ENCODE peak calls at places on chromosomes 3 and 15, in five cellular contexts. Y, R, F, M and G are unnamed samples.

GRCh38 chr3:152176241-152176640 is 92.5 kb upstream of the MBNL1 start:
- DNase-seq in Y (no peak), R (no peak), F (no peak), M (no peak), G (no peak)

GRCh38 chr3:196645091-196645490 is 5.6 kb downstream of the NRROS start:
- DNase-seq in Y (no peak), R (no peak), F (no peak), M (no peak), G (no peak)

GRCh38 chr3:64295594-64295993 is 70.3 kb upstream of the PRICKLE2 start:
- DNase-seq in Y (no peak), R (no peak), F (no peak), M (no peak), G (no peak)

GRCh38 chr3:194296448-194296831 is 54.7 kb downstream of the CPN2 start:
- DNase-seq in Y (no peak), R (no peak), F (peak; percentile 71), M (no peak), G (no peak)

GRCh38 chr3:165783383-165783782 is 53.8 kb downstream of the BCHE start:
- DNase-seq in Y (no peak), R (no peak), F (no peak), M (no peak), G (no peak)

GRCh38 chr3:73216310-73216709 is 154.9 kb downstream of the EBLN2 start:
- DNase-seq in Y (no peak), R (no peak), F (no peak), M (no peak), G (no peak)

GRCh38 chr3:184645304-184645703 is 66.6 kb downstream of the MAGEF1 start:
- DNase-seq in Y (no peak), R (no peak), F (no peak), M (peak; percentile 55), G (peak; percentile 75)

GRCh38 chr3:140086642-140087041 is 151.7 kb downstream of the CLSTN2 start:
- DNase-seq in Y (no peak), R (no peak), F (no peak), M (no peak), G (no peak)

GRCh38 chr3:115478359-115478758 is 145.0 kb upstream of the GAP43 start:
- DNase-seq in Y (no peak), R (no peak), F (no peak), M (no peak), G (no peak)

GRCh38 chr3:159005148-159005547 is 203.3 kb downstream of the MFSD1 start:
- DNase-seq in Y (no peak), R (no peak), F (no peak), M (no peak), G (no peak)

GRCh38 chr15:80567721-80568157 is 127.4 kb upstream of the ABHD17C start:
- DNase-seq in Y (no peak), R (no peak), F (no peak), M (no peak), G (no peak)

GRCh38 chr3:153829596-153830170 is 291.5 kb upstream of the ARHGEF26 start:
- DNase-seq in Y (no peak), R (no peak), F (no peak), M (no peak), G (no peak)

GRCh38 chr3:194640829-194641228 is 7.6 kb upstream of the TMEM44 start:
- DNase-seq in Y (no peak), R (no peak), F (no peak), M (no peak), G (no peak)

GRCh38 chr3:142966808-142967207 is 3.3 kb upstream of the PAQR9 start:
- DNase-seq in Y (no peak), R (no peak), F (no peak), M (no peak), G (no peak)

GRCh38 chr3:31093608-31093990 is 199.1 kb upstream of the GADL1 start:
- DNase-seq in Y (no peak), R (no peak), F (no peak), M (no peak), G (no peak)

GRCh38 chr3:30488070-30488756 is 118.2 kb upstream of the TGFBR2 start:
- DNase-seq in Y (no peak), R (no peak), F (no peak), M (no peak), G (no peak)

GRCh38 chr3:56917740-56918568 is 116.2 kb upstream of the ARHGEF3 start:
- DNase-seq in Y (no peak), R (no peak), F (no peak), M (no peak), G (no peak)

GRCh38 chr3:58502832-58503231 is 10.9 kb downstream of the KCTD6 start:
- DNase-seq in Y (no peak), R (no peak), F (no peak), M (no peak), G (no peak)

GRCh38 chr3:169454060-169454317 is 209.5 kb downstream of the MECOM start:
- DNase-seq in Y (no peak), R (no peak), F (no peak), M (no peak), G (no peak)

GRCh38 chr15:25850154-25851111 is 12.7 kb downstream of the ATP10A start:
- DNase-seq in Y (peak; percentile 76), R (peak; percentile 90), F (peak; percentile 96), M (peak; percentile 88), G (peak; percentile 88)

GRCh38 chr3:186815490-186815889 is 9.2 kb upstream of the RFC4 start:
- DNase-seq in Y (no peak), R (no peak), F (no peak), M (no peak), G (no peak)

GRCh38 chr3:58459160-58459559 is 25.5 kb upstream of the PDHB start:
- DNase-seq in Y (no peak), R (no peak), F (no peak), M (no peak), G (no peak)

DNA sequence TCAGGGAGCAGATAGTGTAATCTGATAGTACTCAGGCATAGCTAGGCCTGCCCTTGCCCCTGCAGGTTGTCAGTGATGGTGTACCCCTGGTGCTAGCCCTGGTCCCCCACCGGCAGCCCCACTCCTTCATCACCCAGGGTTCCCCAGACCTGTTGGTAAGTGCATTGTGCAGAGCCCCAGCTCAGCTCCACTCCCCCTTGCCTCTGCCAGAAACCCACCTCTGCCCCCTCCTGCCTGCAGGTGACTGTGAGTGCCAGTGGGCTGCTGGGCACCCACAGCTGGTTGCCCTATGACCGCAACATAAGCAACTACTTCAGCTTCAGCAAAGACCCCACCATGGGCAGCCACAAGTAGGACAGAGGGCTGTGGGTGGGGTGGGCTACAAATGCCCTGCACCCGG is 27.5 kb downstream of the NBEAL2 start:
- DNase-seq in Y (peak; percentile 50), R (no peak), F (peak; percentile 56), M (no peak), G (peak; percentile 31)
- TF ChIP-seq CTCF in Y (no peak), R (no peak), F (no peak), M (no peak), G (no peak)

DNA sequence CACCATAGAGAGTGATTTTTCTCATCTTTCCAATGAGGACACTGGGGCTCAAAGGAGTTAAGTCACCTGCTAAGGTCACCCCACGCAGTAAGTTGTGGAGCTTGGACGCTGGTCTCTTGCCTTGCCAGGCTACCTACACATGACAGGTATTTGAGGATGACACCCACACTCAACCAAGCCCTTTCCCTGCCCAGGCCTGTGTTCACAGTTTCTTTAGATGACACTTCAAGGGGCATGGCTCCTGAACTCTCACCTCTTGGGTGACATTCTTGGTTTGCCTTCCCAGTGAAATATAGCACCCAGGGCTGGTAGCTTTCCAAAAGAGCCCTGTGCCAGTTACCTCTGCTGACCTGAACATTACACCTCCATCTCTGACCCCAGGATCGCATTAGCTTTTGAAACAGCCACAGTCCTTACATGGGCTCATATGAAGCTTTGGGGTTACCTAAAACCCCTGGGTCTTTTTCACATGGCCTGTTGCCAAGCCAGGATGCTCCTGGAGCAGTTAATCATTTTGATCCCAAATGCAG is 148.0 kb downstream of the RPLP1 start:
- DNase-seq in Y (no peak), R (no peak), F (no peak), M (no peak), G (no peak)
- H3K27me3 ChIP-seq in Y (no peaks in the 10 kb centered on the region), R (no peaks in the 10 kb centered on the region), F (no peaks in the 10 kb centered on the region), M (no peaks in the 10 kb centered on the region), G (peaks cover 7% of the 10 kb centered on the region)

GRCh38 chr3:99250821-99251355 is 349.4 kb upstream of the DCBLD2 start:
- DNase-seq in Y (no peak), R (no peak), F (peak; percentile 69), M (no peak), G (no peak)
- H3K4me1 ChIP-seq in Y (no peaks in the 10 kb centered on the region), R (peaks cover 6% of the 10 kb centered on the region), F (peaks cover 34% of the 10 kb centered on the region), M (no peaks in the 10 kb centered on the region), G (no peaks in the 10 kb centered on the region)

DNA sequence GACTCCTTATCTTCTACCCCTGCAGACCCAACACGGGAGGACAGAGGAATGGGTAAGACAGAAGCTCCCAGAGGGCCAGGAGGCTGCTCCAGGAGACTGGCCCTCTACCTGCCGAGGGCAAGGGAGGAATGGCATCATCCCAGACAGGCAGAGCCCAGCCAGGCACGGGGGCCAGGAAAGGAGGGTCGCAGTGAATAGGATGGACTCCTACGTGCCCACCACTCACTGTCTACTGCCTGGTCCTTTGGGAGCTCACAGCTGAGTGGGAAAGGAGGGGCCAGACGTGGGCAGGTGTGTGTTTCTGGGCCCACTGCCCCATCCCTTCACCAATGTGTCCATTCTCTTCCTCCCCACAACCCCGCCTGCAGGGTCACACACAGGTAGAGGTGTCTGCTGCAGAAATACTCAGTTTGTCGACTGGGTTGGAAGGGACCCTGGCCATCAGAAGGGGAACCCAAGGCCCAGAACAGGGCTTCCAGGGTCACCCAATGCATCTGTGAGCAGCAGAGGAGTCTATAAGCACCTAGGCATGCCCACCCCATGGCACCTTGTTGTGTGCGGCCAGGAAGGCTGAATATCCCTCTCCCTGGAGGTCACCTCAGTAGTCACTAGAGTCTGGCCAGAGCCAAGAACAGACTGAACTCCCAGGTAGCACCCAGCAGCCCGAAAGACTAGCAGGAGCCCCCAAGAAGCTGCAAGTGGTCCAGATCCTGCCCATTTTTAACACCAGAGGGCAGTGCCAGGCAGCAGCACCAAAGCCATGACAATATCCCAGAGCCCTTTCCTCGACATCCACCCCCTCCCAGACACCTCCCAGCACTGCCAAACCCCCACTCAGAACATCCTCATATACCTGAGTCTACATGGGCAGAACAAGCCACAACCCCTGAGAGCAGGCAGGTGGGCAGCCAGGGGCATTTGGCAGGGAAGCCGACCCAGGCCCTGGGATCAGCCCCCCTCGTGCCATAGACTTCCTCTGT is 24.0 kb downstream of the TKT start:
- DNase-seq in Y (no peak), R (no peak), F (peak; percentile 55), M (peak; percentile 21), G (peak; percentile 34)
- TF ChIP-seq CTCF in Y (no peak), R (no peak), F (no peak), M (no peak), G (no peak)

DNA sequence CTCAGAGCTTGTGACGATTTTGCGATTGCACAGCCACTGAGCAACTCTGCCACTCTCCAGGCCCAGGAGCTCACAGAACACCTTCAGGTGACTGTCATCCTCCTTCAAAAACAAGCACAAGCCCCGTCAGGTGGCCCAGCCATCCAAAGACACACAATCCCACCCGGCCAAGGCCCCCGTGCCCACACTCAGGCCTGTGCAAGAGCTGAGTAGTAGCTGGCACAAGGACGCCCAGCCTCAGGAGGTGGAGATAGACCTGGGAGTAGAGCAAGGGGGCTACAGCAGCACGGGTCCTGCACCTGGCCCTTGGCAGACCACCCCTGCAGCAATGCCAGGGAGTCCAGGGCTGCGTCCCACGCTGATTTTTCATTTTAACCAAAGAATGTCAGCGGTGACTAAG is 34.6 kb downstream of the MYO5C start:
- DNase-seq in Y (no peak), R (no peak), F (no peak), M (no peak), G (no peak)
- H3K27me3 ChIP-seq in Y (no peaks in the 10 kb centered on the region), R (no peaks in the 10 kb centered on the region), F (no peaks in the 10 kb centered on the region), M (no peaks in the 10 kb centered on the region), G (no peaks in the 10 kb centered on the region)

GRCh38 chr3:185715091-185715490 is 109.8 kb downstream of the IGF2BP2 start:
- DNase-seq in Y (no peak), R (no peak), F (no peak), M (no peak), G (no peak)
- H3K4me1 ChIP-seq in Y (no peaks in the 10 kb centered on the region), R (peaks cover 5% of the 10 kb centered on the region), F (peaks cover 4% of the 10 kb centered on the region), M (peaks cover 19% of the 10 kb centered on the region), G (peaks cover 15% of the 10 kb centered on the region)